ENCODE peak calls at places on chromosomes 4 and X, in seven cellular contexts. Y, M, B, O, E, F and J are unnamed samples.

GRCh38 chrX:21738145-21738949 is 19.6 kb downstream of the SMPX start:
- DNase-seq in Y (no peak), M (no peak), B (no peak), O (no peak), E (peak; percentile 71), F (no peak), J (no peak)

GRCh38 chrX:74423289-74423985 is 2.1 kb downstream of the SLC16A2 start:
- DNase-seq in Y (no peak), M (no peak), B (no peak), O (no peak), E (no peak), F (no peak), J (no peak)

GRCh38 chr4:183288955-183289354 is 31.1 kb downstream of the CLDN22 start:
- DNase-seq in Y (no peak), M (no peak), B (no peak), O (no peak), E (no peak), F (no peak), J (no peak)

GRCh38 chr4:60948008-60948407 is 252.1 kb upstream of the ADGRL3 start:
- DNase-seq in Y (no peak), M (no peak), B (no peak), O (no peak), E (no peak), F (no peak), J (no peak)

GRCh38 chr4:180380733-180381132 is 1862.5 kb upstream of the TENM3 start:
- DNase-seq in Y (no peak), M (no peak), B (no peak), O (no peak), E (no peak), F (no peak), J (no peak)

GRCh38 chr4:1754336-1754735 is 33.0 kb downstream of the TACC3 start:
- DNase-seq in Y (no peak), M (no peak), B (no peak), O (no peak), E (no peak), F (no peak), J (no peak)

GRCh38 chrX:130299279-130300009 is 30.7 kb upstream of the ZNF280C start:
- DNase-seq in Y (no peak), M (no peak), B (no peak), O (peak; percentile 55), E (no peak), F (no peak), J (no peak)

GRCh38 chr4:86174496-86174895 is 185.4 kb downstream of the MAPK10 start:
- DNase-seq in Y (no peak), M (no peak), B (no peak), O (no peak), E (no peak), F (no peak), J (no peak)

GRCh38 chr4:31043382-31044062 is 323.4 kb downstream of the PCDH7 start:
- DNase-seq in Y (no peak), M (no peak), B (no peak), O (no peak), E (no peak), F (no peak), J (no peak)

GRCh38 chr4:181860157-181860556 is 383.0 kb upstream of the TENM3 start:
- DNase-seq in Y (no peak), M (no peak), B (no peak), O (no peak), E (no peak), F (peak; percentile 65), J (no peak)

GRCh38 chr4:87353592-87353991 is 30.9 kb upstream of the HSD17B13 start:
- DNase-seq in Y (peak; percentile 59), M (peak; percentile 73), B (no peak), O (no peak), E (peak; percentile 58), F (peak; percentile 67), J (peak; percentile 53)

GRCh38 chrX:136752796-136753195 is 27.9 kb downstream of the ARHGEF6 start:
- DNase-seq in Y (no peak), M (peak; percentile 30), B (no peak), O (no peak), E (peak; percentile 62), F (peak; percentile 29), J (no peak)

GRCh38 chr4:4386296-4386735 is 586 bp upstream of the NSG1 start:
- DNase-seq in Y (no peak), M (peak; percentile 68), B (no peak), O (no peak), E (peak; percentile 29), F (peak; percentile 32), J (no peak)

DNA sequence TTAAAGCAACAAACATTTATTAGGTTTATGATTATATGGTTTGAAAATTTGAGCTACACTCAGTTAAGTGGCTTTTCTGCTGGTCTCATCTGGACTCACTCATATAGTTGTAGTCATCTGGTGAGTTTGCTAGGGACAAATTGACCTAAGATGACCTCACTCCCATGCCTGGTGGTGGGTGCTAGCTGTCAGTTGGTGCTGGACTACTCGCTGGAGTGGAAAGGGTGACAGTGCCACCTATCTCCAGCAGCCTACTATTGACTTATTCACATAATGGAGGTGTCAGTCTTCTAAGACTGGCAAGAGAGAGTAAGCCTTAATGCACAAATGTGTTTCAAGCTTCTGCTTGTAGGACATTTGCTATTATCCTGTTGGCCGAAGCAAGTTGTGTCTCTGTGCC is 88.2 kb downstream of the TASL start:
- DNase-seq in Y (no peak), M (peak; percentile 35), B (no peak), O (no peak), E (no peak), F (no peak), J (peak; percentile 42)
- TF ChIP-seq CTCF in Y (no peak), M (no peak), B (no peak), O (no peak), E (no peak), F (no peak), J (peak; percentile 9)

GRCh38 chrX:54180403-54180802 is 2.7 kb downstream of the FAM120C start:
- DNase-seq in Y (no peak), M (no peak), B (no peak), O (no peak), E (no peak), F (peak; percentile 20), J (no peak)
- H3K4me3 ChIP-seq in Y (no peak overlapping the region), M (peak overlapping the region; percentile 76), B (no peak overlapping the region), O (no peak overlapping the region), E (peak overlapping the region; percentile 82), F (peak overlapping the region; percentile 11), J (peak overlapping the region; percentile 54)

GRCh38 chr4:113849771-113850170 is 88.2 kb upstream of the CAMK2D start:
- DNase-seq in Y (peak; percentile 15), M (peak; percentile 45), B (no peak), O (no peak), E (no peak), F (peak; percentile 76), J (no peak)

GRCh38 chr4:113847710-113848109 is 86.2 kb upstream of the CAMK2D start:
- DNase-seq in Y (no peak), M (no peak), B (no peak), O (no peak), E (no peak), F (no peak), J (no peak)

GRCh38 chr4:113845138-113845537 is 83.6 kb upstream of the CAMK2D start:
- DNase-seq in Y (no peak), M (no peak), B (no peak), O (no peak), E (no peak), F (peak; percentile 22), J (no peak)

GRCh38 chr4:113844369-113844768 is 82.8 kb upstream of the CAMK2D start:
- DNase-seq in Y (no peak), M (no peak), B (no peak), O (no peak), E (no peak), F (no peak), J (peak; percentile 33)

GRCh38 chr4:113846433-113846832 is 84.9 kb upstream of the CAMK2D start:
- DNase-seq in Y (no peak), M (no peak), B (no peak), O (no peak), E (no peak), F (no peak), J (no peak)
- TF ChIP-seq CTCF in Y (no peak), M (no peak), B (no peak), O (no peak), E (no peak), F (no peak), J (no peak)

GRCh38 chrX:2697306-2697705 is 6.2 kb downstream of the CD99 start:
- DNase-seq in Y (no peak), M (no peak), B (no peak), O (no peak), E (no peak), F (no peak), J (no peak)
- H3K4me3 ChIP-seq in Y (no peak overlapping the region), M (peak overlapping the region; percentile 6), B (peak overlapping the region; percentile 15), O (no peak overlapping the region), E (no peak overlapping the region), F (no peak overlapping the region), J (no peak overlapping the region)

DNA sequence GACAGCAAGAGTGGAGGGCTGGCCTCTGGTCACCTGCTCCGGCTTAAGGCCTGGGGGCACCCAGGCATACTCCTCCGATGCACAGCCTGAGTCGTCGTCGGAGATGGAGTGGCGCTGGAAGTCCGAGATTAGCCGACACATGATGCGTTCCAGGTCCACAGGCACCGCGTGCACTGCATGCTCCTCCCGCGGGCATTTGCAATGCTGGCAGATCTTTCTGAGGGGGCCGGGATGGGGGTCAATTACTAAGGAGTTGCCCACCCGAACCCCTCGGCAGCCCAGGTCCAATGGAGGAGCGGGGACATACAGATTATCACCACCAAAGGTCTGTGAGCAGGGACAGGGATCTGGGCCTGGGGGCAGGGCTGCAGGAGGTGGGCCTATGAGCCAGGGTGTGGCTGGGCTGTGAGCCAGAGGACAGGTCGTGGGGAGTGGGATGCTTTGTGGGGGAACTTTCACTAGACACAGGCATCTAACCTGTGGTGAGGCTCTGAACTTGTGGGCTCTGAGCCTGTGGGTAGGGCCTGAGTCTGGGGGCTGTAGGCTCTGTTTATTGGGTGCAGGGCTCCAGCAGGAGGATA is 2.4 kb downstream of the PRICKLE3 start:
- DNase-seq in Y (no peak), M (peak; percentile 49), B (no peak), O (no peak), E (no peak), F (no peak), J (no peak)
- TF ChIP-seq CTCF in Y (no peak), M (no peak), B (no peak), O (no peak), E (no peak), F (no peak), J (no peak)

GRCh38 chrX:103607385-103608304 is at the start of gene TCEAL3:
- DNase-seq in Y (peak; percentile 69), M (peak; percentile 76), B (peak; percentile 77), O (peak; percentile 77), E (peak; percentile 71), F (peak; percentile 70), J (peak; percentile 18)
- H3K4me3 ChIP-seq in Y (peak within 1 kb of the TSS; percentile 72), M (peak within 1 kb of the TSS; percentile 83), B (peak within 1 kb of the TSS; percentile 63), O (peak within 1 kb of the TSS; percentile 48), E (peak within 1 kb of the TSS; percentile 76), F (peak within 1 kb of the TSS; percentile 68), J (peak within 1 kb of the TSS; percentile 49)

DNA sequence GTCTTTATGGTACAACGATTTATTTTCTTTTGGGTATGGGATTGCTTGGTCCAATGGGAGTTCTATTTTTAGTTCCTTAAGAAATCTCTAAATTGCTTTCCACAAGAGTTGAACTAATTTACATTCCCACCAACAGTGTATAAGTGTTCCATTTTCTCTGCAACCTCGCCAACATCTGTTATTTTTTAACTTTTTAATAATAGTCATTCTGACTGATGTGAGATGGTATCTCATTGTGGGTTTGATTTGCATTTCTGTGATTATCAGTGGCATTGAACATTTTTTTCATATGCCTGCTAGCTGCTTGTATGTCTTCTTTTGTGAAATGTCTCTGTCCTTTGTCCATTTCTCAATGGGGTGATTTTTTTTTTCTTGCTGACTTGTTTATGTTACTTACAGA is 42.8 kb downstream of the UCHL1 start:
- DNase-seq in Y (no peak), M (no peak), B (no peak), O (no peak), E (no peak), F (no peak), J (no peak)
- TF ChIP-seq CTCF in Y (no peak), M (no peak), B (no peak), O (no peak), E (no peak), F (no peak), J (no peak)